ENCODE peak calls at places on chromosome 18, in eight cellular contexts. One of them, this sample, is unnamed.

GRCh38 chr18:32566960-32567359 is 96.3 kb upstream of the GAREM1 start:
- DNase-seq in LHCN-M2: no peak
- DNase-seq in activated T-helper 9 cell treated with anti-CD3 and anti-CD28 coated beads, Interleukin-2, amount 50 U/mL, for 16 hours: no peak
- DNase-seq in Calu3: no peak
- DNase-seq in astrocyte of the spinal cord: no peak
- DNase-seq in nucleus accumbens: no peak
- DNase-seq in GDM1: no peak
- DNase-seq in spleen: no peak
- DNase-seq in this sample: no peak

GRCh38 chr18:63365909-63366269 is 1.1 kb downstream of the KDSR start:
- DNase-seq in LHCN-M2: peak; percentile 9
- DNase-seq in activated T-helper 9 cell treated with anti-CD3 and anti-CD28 coated beads, Interleukin-2, amount 50 U/mL, for 16 hours: no peak
- DNase-seq in Calu3: no peak
- DNase-seq in astrocyte of the spinal cord: no peak
- DNase-seq in nucleus accumbens: no peak
- DNase-seq in GDM1: no peak
- DNase-seq in spleen: no peak
- DNase-seq in this sample: no peak

GRCh38 chr18:74499633-74500032 is 3.5 kb downstream of the CNDP2 start:
- DNase-seq in LHCN-M2: no peak
- DNase-seq in activated T-helper 9 cell treated with anti-CD3 and anti-CD28 coated beads, Interleukin-2, amount 50 U/mL, for 16 hours: no peak
- DNase-seq in Calu3: peak; percentile 66
- DNase-seq in astrocyte of the spinal cord: no peak
- DNase-seq in nucleus accumbens: no peak
- DNase-seq in GDM1: peak; percentile 11
- DNase-seq in spleen: peak; percentile 89
- DNase-seq in this sample: peak; percentile 76

GRCh38 chr18:58201728-58202405 is 157.8 kb downstream of the NEDD4L start:
- DNase-seq in LHCN-M2: no peak
- DNase-seq in activated T-helper 9 cell treated with anti-CD3 and anti-CD28 coated beads, Interleukin-2, amount 50 U/mL, for 16 hours: no peak
- DNase-seq in Calu3: no peak
- DNase-seq in astrocyte of the spinal cord: no peak
- DNase-seq in nucleus accumbens: no peak
- DNase-seq in GDM1: no peak
- DNase-seq in spleen: no peak
- DNase-seq in this sample: no peak

GRCh38 chr18:58105206-58105907 is 61.3 kb downstream of the NEDD4L start:
- DNase-seq in LHCN-M2: no peak
- DNase-seq in activated T-helper 9 cell treated with anti-CD3 and anti-CD28 coated beads, Interleukin-2, amount 50 U/mL, for 16 hours: no peak
- DNase-seq in Calu3: no peak
- DNase-seq in astrocyte of the spinal cord: no peak
- DNase-seq in nucleus accumbens: no peak
- DNase-seq in GDM1: no peak
- DNase-seq in spleen: no peak
- DNase-seq in this sample: peak; percentile 8

GRCh38 chr18:49273201-49273880 is 187.1 kb downstream of the DYM start:
- DNase-seq in LHCN-M2: no peak
- DNase-seq in activated T-helper 9 cell treated with anti-CD3 and anti-CD28 coated beads, Interleukin-2, amount 50 U/mL, for 16 hours: no peak
- DNase-seq in Calu3: no peak
- DNase-seq in astrocyte of the spinal cord: no peak
- DNase-seq in nucleus accumbens: no peak
- DNase-seq in GDM1: no peak
- DNase-seq in spleen: no peak
- DNase-seq in this sample: peak; percentile 55

GRCh38 chr18:57918601-57919000 is 115.5 kb upstream of the ATP8B1 start:
- DNase-seq in LHCN-M2: no peak
- DNase-seq in activated T-helper 9 cell treated with anti-CD3 and anti-CD28 coated beads, Interleukin-2, amount 50 U/mL, for 16 hours: no peak
- DNase-seq in Calu3: no peak
- DNase-seq in astrocyte of the spinal cord: no peak
- DNase-seq in nucleus accumbens: no peak
- DNase-seq in GDM1: no peak
- DNase-seq in spleen: no peak
- DNase-seq in this sample: no peak

GRCh38 chr18:57691363-57691762 is 69.7 kb upstream of the NARS1 start:
- DNase-seq in LHCN-M2: no peak
- DNase-seq in activated T-helper 9 cell treated with anti-CD3 and anti-CD28 coated beads, Interleukin-2, amount 50 U/mL, for 16 hours: no peak
- DNase-seq in Calu3: no peak
- DNase-seq in astrocyte of the spinal cord: no peak
- DNase-seq in nucleus accumbens: no peak
- DNase-seq in GDM1: no peak
- DNase-seq in spleen: no peak
- DNase-seq in this sample: no peak

GRCh38 chr18:48519431-48520100 is 19.3 kb upstream of the CTIF start:
- DNase-seq in LHCN-M2: no peak
- DNase-seq in activated T-helper 9 cell treated with anti-CD3 and anti-CD28 coated beads, Interleukin-2, amount 50 U/mL, for 16 hours: no peak
- DNase-seq in Calu3: no peak
- DNase-seq in astrocyte of the spinal cord: no peak
- DNase-seq in nucleus accumbens: no peak
- DNase-seq in GDM1: no peak
- DNase-seq in spleen: no peak
- DNase-seq in this sample: no peak

GRCh38 chr18:22613788-22614187 is 196.1 kb upstream of the CTAGE1 start:
- DNase-seq in LHCN-M2: no peak
- DNase-seq in activated T-helper 9 cell treated with anti-CD3 and anti-CD28 coated beads, Interleukin-2, amount 50 U/mL, for 16 hours: no peak
- DNase-seq in Calu3: no peak
- DNase-seq in astrocyte of the spinal cord: no peak
- DNase-seq in nucleus accumbens: no peak
- DNase-seq in GDM1: no peak
- DNase-seq in spleen: no peak
- DNase-seq in this sample: no peak

GRCh38 chr18:80244956-80245730 is 2.2 kb downstream of the PARD6G start:
- DNase-seq in LHCN-M2: no peak
- DNase-seq in activated T-helper 9 cell treated with anti-CD3 and anti-CD28 coated beads, Interleukin-2, amount 50 U/mL, for 16 hours: no peak
- DNase-seq in Calu3: no peak
- DNase-seq in astrocyte of the spinal cord: no peak
- DNase-seq in nucleus accumbens: no peak
- DNase-seq in GDM1: no peak
- DNase-seq in spleen: no peak
- DNase-seq in this sample: no peak

GRCh38 chr18:50753311-50753710 is 66.5 kb downstream of the MRO start:
- DNase-seq in LHCN-M2: no peak
- DNase-seq in activated T-helper 9 cell treated with anti-CD3 and anti-CD28 coated beads, Interleukin-2, amount 50 U/mL, for 16 hours: no peak
- DNase-seq in Calu3: no peak
- DNase-seq in astrocyte of the spinal cord: no peak
- DNase-seq in nucleus accumbens: no peak
- DNase-seq in GDM1: no peak
- DNase-seq in spleen: no peak
- DNase-seq in this sample: no peak

GRCh38 chr18:56890632-56891031 is 239.5 kb downstream of the WDR7 start:
- DNase-seq in LHCN-M2: peak; percentile 91
- DNase-seq in activated T-helper 9 cell treated with anti-CD3 and anti-CD28 coated beads, Interleukin-2, amount 50 U/mL, for 16 hours: no peak
- DNase-seq in Calu3: no peak
- DNase-seq in astrocyte of the spinal cord: peak; percentile 94
- DNase-seq in nucleus accumbens: no peak
- DNase-seq in GDM1: no peak
- DNase-seq in spleen: no peak
- DNase-seq in this sample: peak; percentile 98

GRCh38 chr18:395481-396250 is 104.8 kb downstream of the COLEC12 start:
- DNase-seq in LHCN-M2: no peak
- DNase-seq in activated T-helper 9 cell treated with anti-CD3 and anti-CD28 coated beads, Interleukin-2, amount 50 U/mL, for 16 hours: no peak
- DNase-seq in Calu3: no peak
- DNase-seq in astrocyte of the spinal cord: peak; percentile 85
- DNase-seq in nucleus accumbens: no peak
- DNase-seq in GDM1: no peak
- DNase-seq in spleen: no peak
- DNase-seq in this sample: peak; percentile 71

GRCh38 chr18:45304558-45304957 is 310.7 kb upstream of the SLC14A2 start:
- DNase-seq in LHCN-M2: no peak
- DNase-seq in activated T-helper 9 cell treated with anti-CD3 and anti-CD28 coated beads, Interleukin-2, amount 50 U/mL, for 16 hours: no peak
- DNase-seq in Calu3: no peak
- DNase-seq in astrocyte of the spinal cord: no peak
- DNase-seq in nucleus accumbens: no peak
- DNase-seq in GDM1: no peak
- DNase-seq in spleen: no peak
- DNase-seq in this sample: no peak

GRCh38 chr18:616380-616995 is 19.7 kb downstream of the CLUL1 start:
- DNase-seq in LHCN-M2: peak; percentile 41
- DNase-seq in activated T-helper 9 cell treated with anti-CD3 and anti-CD28 coated beads, Interleukin-2, amount 50 U/mL, for 16 hours: no peak
- DNase-seq in Calu3: peak; percentile 21
- DNase-seq in astrocyte of the spinal cord: peak; percentile 56
- DNase-seq in nucleus accumbens: no peak
- DNase-seq in GDM1: peak; percentile 21
- DNase-seq in spleen: no peak
- DNase-seq in this sample: peak; percentile 73

GRCh38 chr18:63132819-63133200 is 186.8 kb downstream of the BCL2 start:
- DNase-seq in LHCN-M2: no peak
- DNase-seq in activated T-helper 9 cell treated with anti-CD3 and anti-CD28 coated beads, Interleukin-2, amount 50 U/mL, for 16 hours: no peak
- DNase-seq in Calu3: no peak
- DNase-seq in astrocyte of the spinal cord: no peak
- DNase-seq in nucleus accumbens: no peak
- DNase-seq in GDM1: no peak
- DNase-seq in spleen: no peak
- DNase-seq in this sample: no peak

GRCh38 chr18:51890762-51891161 is 449.2 kb upstream of the DCC start:
- DNase-seq in LHCN-M2: no peak
- DNase-seq in activated T-helper 9 cell treated with anti-CD3 and anti-CD28 coated beads, Interleukin-2, amount 50 U/mL, for 16 hours: no peak
- DNase-seq in Calu3: peak; percentile 10
- DNase-seq in astrocyte of the spinal cord: peak; percentile 70
- DNase-seq in nucleus accumbens: no peak
- DNase-seq in GDM1: no peak
- DNase-seq in spleen: no peak
- DNase-seq in this sample: no peak

GRCh38 chr18:62187543-62188378 is 706 bp downstream of the RELCH start:
- DNase-seq in LHCN-M2: peak; percentile 38
- DNase-seq in activated T-helper 9 cell treated with anti-CD3 and anti-CD28 coated beads, Interleukin-2, amount 50 U/mL, for 16 hours: peak; percentile 9
- DNase-seq in Calu3: peak; percentile 34
- DNase-seq in astrocyte of the spinal cord: peak; percentile 29
- DNase-seq in nucleus accumbens: no peak
- DNase-seq in GDM1: no peak
- DNase-seq in spleen: no peak
- DNase-seq in this sample: peak; percentile 21

GRCh38 chr18:59516356-59517155 is 157.5 kb upstream of the LMAN1 start:
- DNase-seq in LHCN-M2: peak; percentile 85
- DNase-seq in activated T-helper 9 cell treated with anti-CD3 and anti-CD28 coated beads, Interleukin-2, amount 50 U/mL, for 16 hours: no peak
- DNase-seq in Calu3: peak; percentile 53
- DNase-seq in astrocyte of the spinal cord: peak; percentile 38
- DNase-seq in nucleus accumbens: no peak
- DNase-seq in GDM1: no peak
- DNase-seq in spleen: no peak
- DNase-seq in this sample: peak; percentile 80

This sample was measured in fibroblast of lung.